ENCODE peak calls at places on chromosomes 13 and 19, in nine cellular contexts. One of them, this sample, is unnamed.

GRCh38 chr13:44311011-44311481 is 62.6 kb upstream of the SERP2 start:
- DNase-seq in GM23338: no peak
- DNase-seq in GM06990: no peak
- DNase-seq in colonic mucosa: no peak
- DNase-seq in heart left ventricle: peak
- DNase-seq in tibial nerve: no peak
- DNase-seq in OCI-LY7: no peak
- DNase-seq in fibroblast of pulmonary artery: peak
- DNase-seq in PC-9: peak
- DNase-seq in this sample: no peak

GRCh38 chr13:80753951-80754350 is 413.0 kb upstream of the SPRY2 start:
- DNase-seq in fibroblast of pulmonary artery: no peak
- DNase-seq in GM06990: no peak
- DNase-seq in tibial nerve: no peak
- DNase-seq in PC-9: no peak
- DNase-seq in GM23338: no peak
- DNase-seq in colonic mucosa: no peak
- DNase-seq in heart left ventricle: no peak
- DNase-seq in OCI-LY7: no peak
- DNase-seq in this sample: no peak

GRCh38 chr19:33220735-33221134 is 4.9 kb downstream of the SLC7A10 start:
- DNase-seq in GM23338: no peak
- DNase-seq in GM06990: no peak
- DNase-seq in tibial nerve: no peak
- DNase-seq in colonic mucosa: no peak
- DNase-seq in OCI-LY7: no peak
- DNase-seq in heart left ventricle: no peak
- DNase-seq in PC-9: no peak
- DNase-seq in fibroblast of pulmonary artery: no peak
- DNase-seq in this sample: no peak

GRCh38 chr19:8366121-8366581 is 2.2 kb downstream of the ANGPTL4 start:
- DNase-seq in OCI-LY7: no peak
- DNase-seq in colonic mucosa: no peak
- DNase-seq in heart left ventricle: no peak
- DNase-seq in GM06990: no peak
- DNase-seq in PC-9: no peak
- DNase-seq in GM23338: no peak
- DNase-seq in tibial nerve: no peak
- DNase-seq in fibroblast of pulmonary artery: no peak
- DNase-seq in this sample: no peak

GRCh38 chr13:33053397-33054066 is 37.3 kb downstream of the KL start:
- DNase-seq in fibroblast of pulmonary artery: no peak
- DNase-seq in GM06990: no peak
- DNase-seq in GM23338: no peak
- DNase-seq in heart left ventricle: no peak
- DNase-seq in OCI-LY7: no peak
- DNase-seq in tibial nerve: no peak
- DNase-seq in PC-9: no peak
- DNase-seq in colonic mucosa: no peak
- DNase-seq in this sample: no peak

GRCh38 chr13:45704211-45704739 is 2.2 kb downstream of the CBY2 start:
- DNase-seq in colonic mucosa: no peak
- DNase-seq in PC-9: no peak
- DNase-seq in GM23338: no peak
- DNase-seq in heart left ventricle: no peak
- DNase-seq in OCI-LY7: no peak
- DNase-seq in fibroblast of pulmonary artery: no peak
- DNase-seq in tibial nerve: no peak
- DNase-seq in GM06990: no peak
- DNase-seq in this sample: no peak

GRCh38 chr13:37134411-37135041 is 29.1 kb upstream of the CSNK1A1L start:
- DNase-seq in tibial nerve: no peak
- DNase-seq in OCI-LY7: no peak
- DNase-seq in GM06990: no peak
- DNase-seq in fibroblast of pulmonary artery: peak
- DNase-seq in heart left ventricle: no peak
- DNase-seq in PC-9: no peak
- DNase-seq in colonic mucosa: no peak
- DNase-seq in GM23338: no peak
- DNase-seq in this sample: peak

GRCh38 chr19:48896191-48896720 is 2.3 kb downstream of the TULP2 start:
- DNase-seq in fibroblast of pulmonary artery: peak
- DNase-seq in tibial nerve: peak
- DNase-seq in OCI-LY7: peak
- DNase-seq in PC-9: no peak
- DNase-seq in GM23338: peak
- DNase-seq in GM06990: no peak
- DNase-seq in colonic mucosa: peak
- DNase-seq in heart left ventricle: peak
- DNase-seq in this sample: no peak

GRCh38 chr19:7904074-7905020 is 670 bp downstream of the MAP2K7 start:
- DNase-seq in GM06990: peak
- DNase-seq in PC-9: no peak
- DNase-seq in OCI-LY7: peak
- DNase-seq in heart left ventricle: peak
- DNase-seq in fibroblast of pulmonary artery: no peak
- DNase-seq in colonic mucosa: peak
- DNase-seq in tibial nerve: no peak
- DNase-seq in GM23338: peak
- DNase-seq in this sample: no peak

GRCh38 chr19:19463348-19464117 is 51.8 kb downstream of the TSSK6 start:
- DNase-seq in tibial nerve: no peak
- DNase-seq in colonic mucosa: no peak
- DNase-seq in PC-9: no peak
- DNase-seq in GM23338: no peak
- DNase-seq in OCI-LY7: no peak
- DNase-seq in heart left ventricle: peak
- DNase-seq in fibroblast of pulmonary artery: peak
- DNase-seq in GM06990: no peak
- DNase-seq in this sample: peak

GRCh38 chr19:18300930-18301717 is 19.7 kb upstream of the JUND start:
- DNase-seq in fibroblast of pulmonary artery: peak
- DNase-seq in OCI-LY7: no peak
- DNase-seq in PC-9: peak
- DNase-seq in heart left ventricle: peak
- DNase-seq in colonic mucosa: peak
- DNase-seq in GM23338: no peak
- DNase-seq in GM06990: no peak
- DNase-seq in tibial nerve: peak
- DNase-seq in this sample: no peak

GRCh38 chr13:60164490-60164889 is 762 bp upstream of the DIAPH3 start:
- DNase-seq in OCI-LY7: no peak
- DNase-seq in PC-9: no peak
- DNase-seq in heart left ventricle: no peak
- DNase-seq in fibroblast of pulmonary artery: peak
- DNase-seq in tibial nerve: no peak
- DNase-seq in GM23338: peak
- DNase-seq in colonic mucosa: peak
- DNase-seq in GM06990: no peak
- DNase-seq in this sample: no peak

GRCh38 chr19:44927746-44928145 is 13.3 kb downstream of the APOC1 start:
- DNase-seq in GM23338: no peak
- DNase-seq in fibroblast of pulmonary artery: peak
- DNase-seq in PC-9: peak
- DNase-seq in OCI-LY7: no peak
- DNase-seq in colonic mucosa: no peak
- DNase-seq in GM06990: no peak
- DNase-seq in heart left ventricle: no peak
- DNase-seq in tibial nerve: no peak
- DNase-seq in this sample: no peak

GRCh38 chr19:46861691-46862503 is 1.1 kb downstream of the ARHGAP35 start:
- DNase-seq in fibroblast of pulmonary artery: no peak
- DNase-seq in GM23338: peak
- DNase-seq in GM06990: peak
- DNase-seq in tibial nerve: no peak
- DNase-seq in PC-9: no peak
- DNase-seq in colonic mucosa: peak
- DNase-seq in heart left ventricle: peak
- DNase-seq in OCI-LY7: peak
- DNase-seq in this sample: no peak

GRCh38 chr19:38209671-38210457 is 14.2 kb downstream of the DPF1 start:
- DNase-seq in colonic mucosa: peak
- DNase-seq in OCI-LY7: no peak
- DNase-seq in fibroblast of pulmonary artery: peak
- DNase-seq in GM06990: no peak
- DNase-seq in PC-9: no peak
- DNase-seq in tibial nerve: peak
- DNase-seq in GM23338: peak
- DNase-seq in heart left ventricle: peak
- DNase-seq in this sample: no peak

GRCh38 chr13:38743499-38743898 is 56.6 kb downstream of the FREM2 start:
- DNase-seq in PC-9: no peak
- DNase-seq in fibroblast of pulmonary artery: no peak
- DNase-seq in GM23338: no peak
- DNase-seq in OCI-LY7: no peak
- DNase-seq in tibial nerve: no peak
- DNase-seq in heart left ventricle: no peak
- DNase-seq in GM06990: no peak
- DNase-seq in colonic mucosa: no peak
- DNase-seq in this sample: no peak

GRCh38 chr19:6699935-6700334 is 20.5 kb downstream of the C3 start:
- DNase-seq in GM23338: no peak
- DNase-seq in tibial nerve: no peak
- DNase-seq in colonic mucosa: no peak
- DNase-seq in heart left ventricle: no peak
- DNase-seq in OCI-LY7: no peak
- DNase-seq in GM06990: no peak
- DNase-seq in fibroblast of pulmonary artery: no peak
- DNase-seq in PC-9: no peak
- DNase-seq in this sample: no peak

GRCh38 chr13:24670174-24670573 is 10.0 kb upstream of the ATP12A start:
- DNase-seq in GM06990: no peak
- DNase-seq in OCI-LY7: no peak
- DNase-seq in GM23338: no peak
- DNase-seq in colonic mucosa: peak
- DNase-seq in PC-9: no peak
- DNase-seq in heart left ventricle: no peak
- DNase-seq in fibroblast of pulmonary artery: no peak
- DNase-seq in tibial nerve: no peak
- DNase-seq in this sample: no peak

GRCh38 chr19:1460033-1460995 is 10.4 kb downstream of the APC2 start:
- DNase-seq in GM06990: no peak
- DNase-seq in heart left ventricle: no peak
- DNase-seq in tibial nerve: no peak
- DNase-seq in fibroblast of pulmonary artery: no peak
- DNase-seq in colonic mucosa: no peak
- DNase-seq in GM23338: no peak
- DNase-seq in PC-9: no peak
- DNase-seq in OCI-LY7: no peak
- DNase-seq in this sample: no peak

GRCh38 chr13:59533561-59534337 is 630.0 kb downstream of the DIAPH3 start:
- DNase-seq in tibial nerve: no peak
- DNase-seq in colonic mucosa: no peak
- DNase-seq in PC-9: no peak
- DNase-seq in GM06990: no peak
- DNase-seq in fibroblast of pulmonary artery: peak
- DNase-seq in heart left ventricle: no peak
- DNase-seq in OCI-LY7: no peak
- DNase-seq in GM23338: no peak
- DNase-seq in this sample: no peak

DNA sequence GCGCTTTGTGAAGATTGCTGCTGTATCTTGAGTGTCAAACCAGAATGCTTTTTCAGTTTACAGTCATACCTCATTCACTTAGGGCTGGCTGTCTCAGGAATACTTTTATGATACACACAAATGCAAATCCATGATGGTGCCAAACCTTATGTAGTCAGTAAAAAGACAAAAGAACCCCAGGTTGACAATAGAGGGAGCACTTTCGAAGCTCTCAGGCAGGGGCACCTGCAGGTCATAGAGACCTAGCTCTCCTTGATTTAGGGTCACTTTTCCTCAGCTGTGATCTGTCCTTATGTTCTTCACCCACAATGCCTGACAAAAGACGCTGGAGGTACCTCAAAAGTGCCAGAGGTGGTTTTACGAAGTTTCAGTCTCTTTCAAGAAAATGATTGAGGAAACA is 172.2 kb downstream of the DNAJC15 start:
- DNase-seq in heart left ventricle: no peak
- DNase-seq in tibial nerve: no peak
- DNase-seq in fibroblast of pulmonary artery: no peak
- DNase-seq in PC-9: no peak
- DNase-seq in colonic mucosa: no peak
- DNase-seq in GM23338: peak
- DNase-seq in OCI-LY7: no peak
- DNase-seq in GM06990: no peak
- DNase-seq in this sample: no peak
- TF ChIP-seq CTCF in heart left ventricle: no peak
- TF ChIP-seq CTCF in tibial nerve: no peak
- TF ChIP-seq CTCF in fibroblast of pulmonary artery: peak
- TF ChIP-seq CTCF in PC-9: no peak
- TF ChIP-seq CTCF in colonic mucosa: no peak
- TF ChIP-seq CTCF in GM23338: peak
- TF ChIP-seq CTCF in OCI-LY7: peak
- TF ChIP-seq CTCF in GM06990: peak
- TF ChIP-seq CTCF in this sample: no peak

GRCh38 chr13:78680064-78680463 is 21.1 kb upstream of the OBI1 start:
- DNase-seq in PC-9: no peak
- DNase-seq in heart left ventricle: no peak
- DNase-seq in colonic mucosa: no peak
- DNase-seq in GM23338: no peak
- DNase-seq in GM06990: no peak
- DNase-seq in OCI-LY7: no peak
- DNase-seq in tibial nerve: no peak
- DNase-seq in fibroblast of pulmonary artery: no peak
- DNase-seq in this sample: no peak
- H3K4me3 ChIP-seq in PC-9: no peak
- H3K4me3 ChIP-seq in heart left ventricle: no peak
- H3K4me3 ChIP-seq in colonic mucosa: no peak
- H3K4me3 ChIP-seq in GM23338: no peak
- H3K4me3 ChIP-seq in GM06990: no peak
- H3K4me3 ChIP-seq in OCI-LY7: no peak
- H3K4me3 ChIP-seq in tibial nerve: no peak
- H3K4me3 ChIP-seq in fibroblast of pulmonary artery: no peak
- H3K4me3 ChIP-seq in this sample: no peak

DNA sequence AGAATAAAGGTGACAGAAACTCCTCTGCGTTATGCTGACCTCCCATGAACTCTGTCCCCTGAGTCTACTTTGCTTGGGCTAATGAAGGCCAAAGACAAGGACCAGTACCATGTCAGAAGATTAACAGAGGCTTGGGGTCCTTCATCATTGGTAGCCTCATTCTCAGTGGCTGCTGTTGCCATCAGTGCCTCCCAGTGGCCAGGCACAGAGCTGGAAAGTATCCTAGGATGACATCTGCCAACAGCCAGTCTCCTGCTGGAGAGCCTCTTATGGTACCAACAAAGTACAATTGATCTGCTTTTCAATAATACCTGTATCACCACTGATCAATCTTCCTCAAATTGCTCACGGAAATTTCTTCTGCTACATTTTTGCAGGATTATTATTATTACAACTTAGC is 281.6 kb downstream of the DNAJC15 start:
- DNase-seq in colonic mucosa: no peak
- DNase-seq in tibial nerve: no peak
- DNase-seq in GM06990: no peak
- DNase-seq in fibroblast of pulmonary artery: no peak
- DNase-seq in GM23338: peak
- DNase-seq in OCI-LY7: no peak
- DNase-seq in PC-9: no peak
- DNase-seq in heart left ventricle: no peak
- DNase-seq in this sample: no peak
- TF ChIP-seq CTCF in colonic mucosa: no peak
- TF ChIP-seq CTCF in tibial nerve: no peak
- TF ChIP-seq CTCF in GM06990: no peak
- TF ChIP-seq CTCF in fibroblast of pulmonary artery: peak
- TF ChIP-seq CTCF in GM23338: peak
- TF ChIP-seq CTCF in OCI-LY7: peak
- TF ChIP-seq CTCF in PC-9: no peak
- TF ChIP-seq CTCF in heart left ventricle: no peak
- TF ChIP-seq CTCF in this sample: peak

GRCh38 chr19:36152886-36153525 is 759 bp upstream of the COX7A1 start:
- DNase-seq in colonic mucosa: no peak
- DNase-seq in fibroblast of pulmonary artery: no peak
- DNase-seq in heart left ventricle: no peak
- DNase-seq in PC-9: no peak
- DNase-seq in OCI-LY7: no peak
- DNase-seq in tibial nerve: no peak
- DNase-seq in GM06990: no peak
- DNase-seq in GM23338: no peak
- DNase-seq in this sample: no peak
- H3K4me3 ChIP-seq in colonic mucosa: peak
- H3K4me3 ChIP-seq in fibroblast of pulmonary artery: peak
- H3K4me3 ChIP-seq in heart left ventricle: peak
- H3K4me3 ChIP-seq in PC-9: no peak
- H3K4me3 ChIP-seq in OCI-LY7: no peak
- H3K4me3 ChIP-seq in tibial nerve: peak
- H3K4me3 ChIP-seq in GM06990: no peak
- H3K4me3 ChIP-seq in GM23338: peak
- H3K4me3 ChIP-seq in this sample: peak

This sample was measured in AG09309.